ENCODE peak calls at places on chromosomes 2 and 18, in four cellular contexts. V is A549, I is IMR-90, C is GM12878. B is an unnamed sample.
A peak's percentile ranks its signal among the peaks of the same experiment; 100 is the strongest.

GRCh38 chr2:226183550-226183949 is 616.1 kb downstream of the IRS1 start:
- DNase-seq in V (no peak), C (no peak), I (peak; percentile 32), B (no peak)

GRCh38 chr2:228654707-228655106 is 473.2 kb upstream of the SPHKAP start:
- DNase-seq in C (no peak), V (no peak), I (no peak), B (no peak)

GRCh38 chr2:39512434-39512935 is 75.4 kb upstream of the MAP4K3 start:
- DNase-seq in C (no peak), V (no peak), I (no peak), B (peak; percentile 42)

GRCh38 chr2:222959358-222959757 is 92.6 kb upstream of the KCNE4 start:
- DNase-seq in C (no peak), I (peak; percentile 87), V (peak; percentile 40), B (no peak)

GRCh38 chr2:160425394-160425793 is 68.2 kb downstream of the RBMS1 start:
- DNase-seq in V (no peak), I (peak; percentile 81), C (no peak), B (no peak)

GRCh38 chr18:39620551-39621168 is 2055.1 kb upstream of the CELF4 start:
- DNase-seq in V (no peak), C (no peak), I (no peak), B (no peak)

GRCh38 chr2:109171444-109172334 is 42.7 kb downstream of the SH3RF3 start:
- DNase-seq in V (no peak), C (no peak), I (peak; percentile 99), B (no peak)

GRCh38 chr2:182186132-182186735 is 200.6 kb downstream of the PPP1R1C start:
- DNase-seq in C (no peak), I (peak; percentile 34), V (peak; percentile 16), B (peak; percentile 51)

GRCh38 chr2:67576991-67577390 is 179.9 kb downstream of the ETAA1 start:
- DNase-seq in C (no peak), I (no peak), V (no peak), B (no peak)

GRCh38 chr18:74132201-74132600 is 15.4 kb downstream of the FBXO15 start:
- DNase-seq in V (no peak), I (peak; percentile 82), C (no peak), B (no peak)

GRCh38 chr2:66901344-66901743 is 466.4 kb downstream of the MEIS1 start:
- DNase-seq in C (no peak), I (no peak), V (no peak), B (no peak)

GRCh38 chr2:151872468-151872867 is 44.2 kb upstream of the ARL5A start:
- DNase-seq in C (no peak), V (no peak), I (no peak), B (no peak)

GRCh38 chr2:151907933-151908882 is 80.0 kb upstream of the ARL5A start:
- DNase-seq in I (no peak), V (no peak), C (no peak), B (no peak)

GRCh38 chr2:234873828-234874173 is 78.0 kb upstream of the SH3BP4 start:
- DNase-seq in I (peak; percentile 70), V (no peak), C (no peak), B (no peak)

GRCh38 chr2:8267721-8268120 is 414.1 kb upstream of the ID2 start:
- DNase-seq in I (no peak), C (no peak), V (no peak), B (no peak)

GRCh38 chr2:69082430-69082997 is 69.5 kb downstream of the ANTXR1 start:
- DNase-seq in I (peak; percentile 90), V (peak; percentile 80), C (no peak), B (no peak)

GRCh38 chr2:238287702-238288649 is at the start of gene PER2:
- DNase-seq in C (no peak), V (peak; percentile 71), I (peak; percentile 90), B (peak; percentile 51)

GRCh38 chr2:223697921-223698645 is 95.9 kb upstream of the SCG2 start:
- DNase-seq in V (no peak), I (peak; percentile 41), C (no peak), B (no peak)

GRCh38 chr2:28802975-28803429 is 7.6 kb upstream of the SPDYA start:
- DNase-seq in I (peak; percentile 81), V (no peak), C (no peak), B (no peak)

GRCh38 chr18:80037869-80038630 is 3.8 kb downstream of the RBFA start:
- DNase-seq in V (no peak), C (no peak), I (no peak), B (no peak)

GRCh38 chr2:120262150-120262549 is 9.5 kb downstream of the RALB start:
- DNase-seq in V (no peak), C (no peak), I (no peak), B (no peak)

GRCh38 chr2:156436477-156437085 is 402 bp downstream of the GPD2 start:
- DNase-seq in C (no peak), V (no peak), I (peak; percentile 32), B (no peak)

GRCh38 chr2:120530781-120531180 is 184.8 kb downstream of the INHBB start:
- DNase-seq in C (no peak), V (no peak), I (no peak), B (no peak)

GRCh38 chr18:49664086-49664890 is 102.4 kb downstream of the LIPG start:
- DNase-seq in I (no peak), C (no peak), V (no peak), B (peak; percentile 4)

DNA sequence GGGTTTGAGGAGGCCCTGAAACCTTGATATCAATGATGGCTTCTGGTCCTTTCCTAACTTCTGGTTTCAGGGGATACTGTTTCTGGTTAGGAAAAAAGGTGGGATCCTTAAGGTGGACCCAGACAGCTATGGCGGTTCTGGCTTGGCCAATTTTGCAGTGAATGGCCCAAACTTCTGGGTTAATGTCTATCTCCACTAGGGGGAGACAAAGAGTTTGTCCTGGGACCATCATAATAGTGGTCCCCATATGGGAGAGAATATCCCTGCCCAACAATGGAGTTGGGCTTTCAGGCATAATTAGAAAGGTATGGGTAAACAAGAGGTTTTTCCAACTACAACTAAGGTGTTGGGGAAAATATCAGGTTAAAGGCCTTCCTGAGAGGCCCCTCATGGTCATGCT is 273.5 kb downstream of the CALCRL start:
- DNase-seq in I (no peak), C (no peak), V (peak; percentile 2), B (peak; percentile 41)
- TF ChIP-seq CTCF in I (peak; percentile 25), C (no peak), V (peak; percentile 26), B (peak; percentile 69)

GRCh38 chr2:118133916-118134315 is 45.6 kb downstream of the INSIG2 start:
- DNase-seq in C (no peak), V (no peak), I (no peak), B (no peak)

GRCh38 chr2:118128826-118129225 is 40.6 kb downstream of the INSIG2 start:
- DNase-seq in C (no peak), I (no peak), V (no peak), B (no peak)

GRCh38 chr2:118130385-118130784 is 42.1 kb downstream of the INSIG2 start:
- DNase-seq in I (no peak), V (no peak), C (no peak), B (no peak)

GRCh38 chr2:118131771-118132170 is 43.5 kb downstream of the INSIG2 start:
- DNase-seq in V (no peak), C (no peak), I (no peak), B (no peak)

DNA sequence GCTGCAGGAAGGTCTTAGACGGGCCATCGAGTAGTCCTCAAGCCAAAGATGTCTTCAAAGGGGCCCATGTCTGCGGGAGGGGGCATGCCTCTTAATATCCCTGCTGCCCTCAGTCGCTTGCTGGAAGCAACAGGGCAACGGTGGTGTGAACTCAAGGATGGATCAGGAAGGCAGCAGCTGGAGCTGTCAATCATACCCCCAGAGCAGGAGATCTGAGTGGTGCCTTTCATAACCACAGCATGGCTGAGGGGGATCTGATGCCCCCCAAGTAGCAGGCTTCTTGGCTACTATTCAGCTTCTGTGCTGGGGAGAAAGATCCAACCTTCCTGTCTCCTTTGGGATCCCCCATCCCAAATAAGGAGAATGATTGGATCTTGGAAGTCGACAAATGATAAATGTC is 46.4 kb downstream of the INSIG2 start:
- DNase-seq in V (no peak), I (no peak), C (no peak), B (no peak)
- TF ChIP-seq ELK1 in V (no peak), I (no peak), C (no peak), B (no peak)

GRCh38 chr18:11981633-11982366 is 493 bp downstream of the IMPA2 start:
- DNase-seq in C (no peak), I (peak; percentile 19), V (peak; percentile 35), B (peak; percentile 41)

GRCh38 chr18:11983592-11983991 is 2.3 kb downstream of the IMPA2 start:
- DNase-seq in V (no peak), C (no peak), I (no peak), B (no peak)

GRCh38 chr18:11981383-11981632 is at the start of gene IMPA2:
- DNase-seq in V (no peak), C (no peak), I (no peak), B (no peak)

GRCh38 chr18:11984091-11984490 is 2.8 kb downstream of the IMPA2 start:
- DNase-seq in I (no peak), V (no peak), C (no peak), B (no peak)

DNA sequence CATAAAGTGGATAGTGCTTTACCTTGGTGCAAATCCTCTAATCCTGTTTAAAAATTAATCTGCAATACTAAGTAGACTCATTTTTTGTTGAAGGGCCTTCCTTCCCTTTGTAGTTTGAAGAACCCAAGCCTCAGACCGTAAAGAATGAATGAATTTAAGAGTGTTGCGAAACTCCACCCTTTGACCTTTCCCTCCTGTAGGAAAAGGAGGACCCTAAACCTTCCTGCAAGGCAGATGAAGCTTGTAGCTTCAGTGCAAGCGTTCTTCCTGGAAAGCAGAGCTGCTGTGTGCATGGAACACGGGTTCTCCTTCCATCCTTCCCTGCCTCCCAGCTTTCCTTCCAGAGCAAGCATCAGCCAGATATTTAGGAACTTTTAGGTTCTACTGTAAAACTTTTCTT is 1.7 kb downstream of the IMPA2 start:
- DNase-seq in I (no peak), V (no peak), C (no peak), B (no peak)
- TF ChIP-seq CTCF in I (no peak), V (no peak), C (no peak), B (no peak)

GRCh38 chr2:233853883-233854240 is 473 bp downstream of the HJURP start:
- DNase-seq in C (no peak), I (no peak), V (no peak), B (no peak)
- TF ChIP-seq ELK1 in C (no peak), I (no peak), V (no peak), B (no peak)

GRCh38 chr2:200677721-200678532 is 92.1 kb downstream of the AOX1 start:
- DNase-seq in V (no peak), I (peak; percentile 67), C (no peak), B (no peak)
- TF ChIP-seq CTCF in V (no peak), I (no peak), C (no peak), B (no peak)

GRCh38 chr2:240663791-240664190 is 18.9 kb downstream of the AQP12B start:
- DNase-seq in I (no peak), V (no peak), C (no peak), B (no peak)
- TF ChIP-seq ELK1 in I (no peak), V (no peak), C (no peak), B (no peak)